ENCODE peak calls at places on chromosomes 4 and X, in five cellular contexts. U, X, R, F and T are unnamed samples.

GRCh38 chr4:151744614-151745013 is 16.2 kb downstream of the GATB start:
- DNase-seq in F (peak), U (peak), X (no peak), R (peak), T (peak)

GRCh38 chrX:153921511-153922285 is 4.4 kb downstream of the ARHGAP4 start:
- DNase-seq in U (no peak), F (no peak), X (no peak), R (no peak), T (no peak)

GRCh38 chr4:52925531-52925968 is 63.4 kb downstream of the RASL11B start:
- DNase-seq in R (peak), U (peak), F (no peak), X (no peak), T (no peak)

GRCh38 chr4:37486134-37486533 is 200.0 kb downstream of the RELL1 start:
- DNase-seq in X (no peak), F (no peak), U (no peak), R (no peak), T (no peak)

GRCh38 chrX:111652719-111653118 is 28.3 kb upstream of the ALG13 start:
- DNase-seq in U (no peak), R (peak), F (no peak), X (no peak), T (peak)

GRCh38 chrX:154512879-154513553 is 3.0 kb downstream of the FAM3A start:
- DNase-seq in U (no peak), F (no peak), R (no peak), X (no peak), T (no peak)

GRCh38 chr4:151991001-151991883 is 230.4 kb upstream of the GATB start:
- DNase-seq in R (no peak), X (no peak), U (no peak), F (peak), T (no peak)

GRCh38 chrX:65677954-65678469 is 10.6 kb downstream of the MSN start:
- DNase-seq in R (peak), F (peak), U (peak), X (no peak), T (peak)

GRCh38 chr4:43763029-43763610 is 685.5 kb downstream of the KCTD8 start:
- DNase-seq in R (no peak), X (no peak), U (no peak), F (no peak), T (peak)

GRCh38 chrX:73987166-73987565 is 316.8 kb upstream of the ZCCHC13 start:
- DNase-seq in X (no peak), F (peak), R (no peak), U (peak), T (no peak)

GRCh38 chrX:19616959-19617358 is 101.7 kb upstream of the MAP3K15 start:
- DNase-seq in U (peak), R (no peak), X (no peak), F (peak), T (no peak)

GRCh38 chr4:152540293-152540674 is 4.4 kb upstream of the FBXW7 start:
- DNase-seq in U (peak), F (no peak), R (peak), X (no peak), T (no peak)

GRCh38 chrX:56503941-56504673 is 59.3 kb upstream of the UBQLN2 start:
- DNase-seq in F (peak), R (peak), X (no peak), U (peak), T (no peak)

GRCh38 chr4:121397941-121398601 is 17.3 kb upstream of the QRFPR start:
- DNase-seq in R (no peak), U (no peak), F (no peak), X (no peak), T (no peak)

GRCh38 chr4:93693141-93693540 is 135.4 kb upstream of the ATOH1 start:
- DNase-seq in F (no peak), R (no peak), X (no peak), U (no peak), T (no peak)

GRCh38 chr4:152004801-152005200 is 244.0 kb upstream of the GATB start:
- DNase-seq in U (no peak), X (no peak), F (no peak), R (no peak), T (no peak)